ENCODE peak calls at places on chromosomes 12 and 14, in four cellular contexts. One of them, this sample, is unnamed.

GRCh38 chr14:33412450-33412849 is 473.8 kb downstream of the NPAS3 start:
- DNase-seq in HepG2: no peak
- DNase-seq in HEK293T: no peak
- DNase-seq in K562: no peak
- DNase-seq in this sample: no peak

GRCh38 chr14:69005432-69006148 is 26.5 kb upstream of the ACTN1 start:
- DNase-seq in HepG2: peak
- DNase-seq in HEK293T: no peak
- DNase-seq in K562: no peak
- DNase-seq in this sample: no peak

GRCh38 chr14:101354726-101355125 is 206.6 kb upstream of the DIO3 start:
- DNase-seq in HepG2: no peak
- DNase-seq in HEK293T: no peak
- DNase-seq in K562: no peak
- DNase-seq in this sample: no peak

GRCh38 chr12:131775904-131776889 is 52.0 kb upstream of the MMP17 start:
- DNase-seq in HepG2: no peak
- DNase-seq in HEK293T: no peak
- DNase-seq in K562: no peak
- DNase-seq in this sample: no peak

GRCh38 chr12:66572845-66573244 is 106.0 kb downstream of the GRIP1 start:
- DNase-seq in HepG2: no peak
- DNase-seq in HEK293T: no peak
- DNase-seq in K562: no peak
- DNase-seq in this sample: no peak

GRCh38 chr14:69299286-69300035 is 39.5 kb downstream of the GALNT16 start:
- DNase-seq in HepG2: no peak
- DNase-seq in HEK293T: peak
- DNase-seq in K562: no peak
- DNase-seq in this sample: peak

GRCh38 chr12:119809023-119809422 is 68.1 kb downstream of the CIT start:
- DNase-seq in HepG2: no peak
- DNase-seq in HEK293T: no peak
- DNase-seq in K562: no peak
- DNase-seq in this sample: no peak

GRCh38 chr14:93132472-93133065 is 16.8 kb upstream of the ITPK1 start:
- DNase-seq in HepG2: peak
- DNase-seq in HEK293T: peak
- DNase-seq in K562: no peak
- DNase-seq in this sample: no peak

GRCh38 chr12:56932867-56933266 is 1.3 kb downstream of the SDR9C7 start:
- DNase-seq in HepG2: no peak
- DNase-seq in HEK293T: no peak
- DNase-seq in K562: peak
- DNase-seq in this sample: no peak

GRCh38 chr14:76227450-76228050 is 75.8 kb downstream of the GPATCH2L start:
- DNase-seq in HepG2: no peak
- DNase-seq in HEK293T: no peak
- DNase-seq in K562: no peak
- DNase-seq in this sample: no peak

GRCh38 chr12:14238224-14238792 is 127.2 kb upstream of the ATF7IP start:
- DNase-seq in HepG2: no peak
- DNase-seq in HEK293T: no peak
- DNase-seq in K562: no peak
- DNase-seq in this sample: no peak

GRCh38 chr12:80937391-80938238 is at the start of gene LIN7A:
- DNase-seq in HepG2: peak
- DNase-seq in HEK293T: peak
- DNase-seq in K562: no peak
- DNase-seq in this sample: peak

GRCh38 chr14:77474763-77475162 is 16.9 kb downstream of the AHSA1 start:
- DNase-seq in HepG2: no peak
- DNase-seq in HEK293T: no peak
- DNase-seq in K562: no peak
- DNase-seq in this sample: no peak

GRCh38 chr14:77467801-77468200 is 9.9 kb downstream of the AHSA1 start:
- DNase-seq in HepG2: no peak
- DNase-seq in HEK293T: no peak
- DNase-seq in K562: no peak
- DNase-seq in this sample: no peak

GRCh38 chr14:77469539-77469938 is 11.6 kb downstream of the AHSA1 start:
- DNase-seq in HepG2: no peak
- DNase-seq in HEK293T: no peak
- DNase-seq in K562: no peak
- DNase-seq in this sample: no peak

GRCh38 chr14:77469041-77469440 is 11.1 kb downstream of the AHSA1 start:
- DNase-seq in HepG2: peak
- DNase-seq in HEK293T: no peak
- DNase-seq in K562: no peak
- DNase-seq in this sample: no peak

DNA sequence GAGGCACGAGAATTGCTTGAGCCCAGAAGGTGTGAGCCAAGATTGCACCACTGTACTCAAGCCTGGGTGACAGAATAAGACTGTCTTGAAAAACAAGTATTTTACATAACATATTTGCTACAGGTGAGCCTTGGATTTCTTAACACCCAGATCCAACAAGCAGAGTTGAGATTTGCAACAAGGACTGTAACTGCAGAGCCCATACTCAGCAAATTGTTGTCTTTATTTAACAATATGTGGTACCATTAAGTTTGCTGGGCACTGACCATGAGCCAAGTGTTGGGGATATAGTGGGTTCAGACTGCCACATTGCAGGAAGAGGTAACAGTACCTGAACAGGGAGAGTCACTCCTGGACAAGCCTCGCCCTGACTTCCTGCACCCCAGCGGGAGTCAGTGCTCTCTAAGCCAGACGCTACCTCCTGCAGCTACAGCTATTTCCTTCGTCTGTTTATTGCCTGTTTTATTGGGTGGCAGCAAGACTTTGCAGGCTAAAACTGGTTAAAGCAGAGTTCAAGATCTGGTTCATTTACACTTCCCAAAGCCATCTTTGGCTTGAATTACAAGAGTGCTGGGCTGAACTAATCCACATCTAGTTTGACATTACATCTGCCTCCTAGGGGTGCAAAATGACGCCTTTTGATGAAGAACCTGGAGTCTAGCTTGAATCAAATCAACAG is 12.4 kb downstream of the AHSA1 start:
- DNase-seq in HepG2: no peak
- DNase-seq in HEK293T: peak
- DNase-seq in K562: no peak
- DNase-seq in this sample: no peak
- TF ChIP-seq ELF4 in HepG2: no peak
- TF ChIP-seq ELF4 in HEK293T: no peak
- TF ChIP-seq ELF4 in K562: no peak
- TF ChIP-seq ELF4 in this sample: no peak

GRCh38 chr14:34665785-34666425 is 36.0 kb upstream of the SNX6 start:
- DNase-seq in HepG2: no peak
- DNase-seq in HEK293T: no peak
- DNase-seq in K562: no peak
- DNase-seq in this sample: no peak
- TF ChIP-seq ELF4 in HepG2: no peak
- TF ChIP-seq ELF4 in HEK293T: no peak
- TF ChIP-seq ELF4 in K562: no peak
- TF ChIP-seq ELF4 in this sample: no peak

GRCh38 chr14:106276326-106277267 is 750.2 kb downstream of the TMEM121 start:
- DNase-seq in HepG2: no peak
- DNase-seq in HEK293T: no peak
- DNase-seq in K562: no peak
- DNase-seq in this sample: no peak

GRCh38 chr14:106277503-106277902 is 751.1 kb downstream of the TMEM121 start:
- DNase-seq in HepG2: peak
- DNase-seq in HEK293T: peak
- DNase-seq in K562: peak
- DNase-seq in this sample: no peak
- TF ChIP-seq ELF4 in HepG2: no peak
- TF ChIP-seq ELF4 in HEK293T: no peak
- TF ChIP-seq ELF4 in K562: no peak
- TF ChIP-seq ELF4 in this sample: no peak

DNA sequence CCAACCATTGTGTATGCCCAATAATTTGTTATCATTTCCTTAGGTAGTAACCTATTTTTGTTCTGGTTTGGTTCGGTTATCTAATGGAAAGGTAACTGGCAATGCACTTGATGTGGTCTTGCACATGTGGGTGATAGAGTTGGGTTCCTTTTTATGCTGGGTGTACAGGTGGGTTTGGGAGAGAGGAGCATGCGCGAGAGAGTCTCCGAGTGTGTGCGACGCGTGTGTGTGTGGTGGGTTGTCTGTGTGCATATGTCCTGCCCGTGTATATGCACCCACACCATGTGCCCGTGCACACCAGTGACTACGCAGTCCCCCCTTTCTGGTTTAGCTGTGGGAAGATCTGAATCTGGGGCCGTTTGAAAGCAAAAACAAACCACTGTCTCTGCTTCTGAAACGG is 102.6 kb upstream of the FKBP4 start:
- DNase-seq in HepG2: no peak
- DNase-seq in HEK293T: no peak
- DNase-seq in K562: no peak
- DNase-seq in this sample: no peak
- TF ChIP-seq ELF4 in HepG2: no peak
- TF ChIP-seq ELF4 in HEK293T: no peak
- TF ChIP-seq ELF4 in K562: no peak
- TF ChIP-seq ELF4 in this sample: no peak

GRCh38 chr14:95106966-95107365 is 50.4 kb downstream of the DICER1 start:
- DNase-seq in HepG2: no peak
- DNase-seq in HEK293T: no peak
- DNase-seq in K562: no peak
- DNase-seq in this sample: no peak
- TF ChIP-seq ELF4 in HepG2: no peak
- TF ChIP-seq ELF4 in HEK293T: no peak
- TF ChIP-seq ELF4 in K562: no peak
- TF ChIP-seq ELF4 in this sample: no peak

GRCh38 chr14:73747386-73748211 is 33.4 kb upstream of the PNMA1 start:
- DNase-seq in HepG2: no peak
- DNase-seq in HEK293T: no peak
- DNase-seq in K562: no peak
- DNase-seq in this sample: no peak

GRCh38 chr14:73744874-73745529 is 30.8 kb upstream of the PNMA1 start:
- DNase-seq in HepG2: no peak
- DNase-seq in HEK293T: no peak
- DNase-seq in K562: no peak
- DNase-seq in this sample: no peak

GRCh38 chr14:73745571-73746539 is 31.7 kb upstream of the PNMA1 start:
- DNase-seq in HepG2: no peak
- DNase-seq in HEK293T: no peak
- DNase-seq in K562: no peak
- DNase-seq in this sample: no peak

GRCh38 chr14:73748858-73749357 is 34.7 kb upstream of the PNMA1 start:
- DNase-seq in HepG2: no peak
- DNase-seq in HEK293T: no peak
- DNase-seq in K562: no peak
- DNase-seq in this sample: no peak

DNA sequence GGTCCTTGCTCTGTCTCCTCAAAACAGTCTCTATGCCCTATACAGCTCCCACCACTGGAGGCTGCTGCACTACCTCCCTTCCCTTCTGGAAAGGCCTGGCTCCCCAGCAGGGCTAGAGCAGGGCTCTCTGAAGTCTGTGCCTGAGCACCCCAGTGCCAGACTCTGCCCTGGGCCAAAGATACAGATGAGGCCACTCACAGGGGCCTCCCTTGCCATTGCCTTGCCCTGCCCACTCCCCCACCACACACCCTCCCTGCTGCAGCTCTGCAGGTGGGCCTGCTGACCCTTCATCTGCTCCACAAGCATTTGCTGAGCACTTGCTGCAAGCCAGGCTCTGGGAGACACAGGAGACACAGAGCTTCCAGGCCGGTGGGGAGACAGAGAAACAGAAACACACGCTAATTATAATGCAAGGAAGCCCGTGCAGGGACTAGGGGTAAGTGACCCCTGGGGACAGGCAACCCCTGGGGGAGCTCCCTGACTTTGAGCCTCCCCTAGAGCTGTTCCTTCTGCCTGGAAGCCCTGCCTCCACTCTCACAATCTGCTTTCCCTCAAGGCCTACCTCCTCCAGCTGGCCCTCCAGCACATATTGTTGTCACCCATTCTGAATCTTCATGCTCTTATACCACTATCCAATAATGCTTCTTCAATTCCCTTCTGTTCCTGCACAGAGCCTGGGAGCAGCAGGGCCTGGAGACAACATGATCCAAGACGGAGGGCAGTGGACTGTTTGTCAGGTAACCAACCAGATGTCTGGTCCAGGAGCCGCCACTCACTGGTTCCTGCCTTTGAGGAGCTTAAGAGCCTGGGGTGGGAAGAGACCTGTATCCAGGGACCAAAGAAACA is 32.6 kb upstream of the PNMA1 start:
- DNase-seq in HepG2: no peak
- DNase-seq in HEK293T: no peak
- DNase-seq in K562: no peak
- DNase-seq in this sample: peak
- TF ChIP-seq ELF4 in HepG2: no peak
- TF ChIP-seq ELF4 in HEK293T: no peak
- TF ChIP-seq ELF4 in K562: no peak
- TF ChIP-seq ELF4 in this sample: no peak

DNA sequence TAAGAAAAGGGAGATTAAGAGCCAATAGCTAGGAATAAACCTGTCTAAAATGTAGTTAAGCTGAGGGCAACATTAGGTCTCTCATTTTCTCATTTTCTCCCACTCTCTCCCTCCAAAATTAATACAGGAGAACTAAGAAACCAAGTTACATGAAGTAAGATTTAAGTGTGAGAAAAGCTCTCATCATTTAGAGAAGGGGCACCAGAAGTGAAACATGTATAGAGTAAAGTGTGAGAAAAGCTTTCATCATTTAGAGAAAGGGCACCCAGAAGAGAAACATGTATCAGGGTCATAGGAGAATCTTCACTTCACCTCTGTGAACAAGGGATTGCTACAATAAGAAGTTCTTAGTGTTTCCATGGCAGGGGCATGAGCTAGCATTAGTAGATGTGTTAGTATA is 132.4 kb upstream of the CNTN1 start:
- DNase-seq in HepG2: no peak
- DNase-seq in HEK293T: no peak
- DNase-seq in K562: no peak
- DNase-seq in this sample: no peak
- TF ChIP-seq ELF4 in HepG2: no peak
- TF ChIP-seq ELF4 in HEK293T: no peak
- TF ChIP-seq ELF4 in K562: no peak
- TF ChIP-seq ELF4 in this sample: no peak

GRCh38 chr12:109598428-109598854 is 24.8 kb downstream of the MVK start:
- DNase-seq in HepG2: no peak
- DNase-seq in HEK293T: no peak
- DNase-seq in K562: no peak
- DNase-seq in this sample: no peak
- TF ChIP-seq ELF4 in HepG2: no peak
- TF ChIP-seq ELF4 in HEK293T: no peak
- TF ChIP-seq ELF4 in K562: no peak
- TF ChIP-seq ELF4 in this sample: no peak

This sample was measured in WTC11.